ENCODE peak calls at places on chromosomes 1 and 21, in ten cellular contexts. One of them, this sample, is unnamed.

GRCh38 chr1:42913426-42914091 is 45.1 kb downstream of the SLC2A1 start:
- DNase-seq in activated gamma-delta T cell: no peak
- DNase-seq in Caki2: peak
- DNase-seq in A172: peak
- DNase-seq in iris pigment epithelial cell: peak
- DNase-seq in adipocyte: peak
- DNase-seq in kidney epithelial cell: peak
- DNase-seq in T-helper 2 cell: peak
- DNase-seq in GM12865: peak
- DNase-seq in C1 segment of cervical spinal cord: no peak
- DNase-seq in this sample: no peak

GRCh38 chr1:15952317-15953258 is 23.3 kb downstream of the ZBTB17 start:
- DNase-seq in activated gamma-delta T cell: no peak
- DNase-seq in Caki2: peak
- DNase-seq in A172: peak
- DNase-seq in iris pigment epithelial cell: peak
- DNase-seq in adipocyte: peak
- DNase-seq in kidney epithelial cell: peak
- DNase-seq in T-helper 2 cell: no peak
- DNase-seq in GM12865: no peak
- DNase-seq in C1 segment of cervical spinal cord: no peak
- DNase-seq in this sample: peak

GRCh38 chr1:51381964-51382363 is 51.6 kb upstream of the TTC39A start:
- DNase-seq in activated gamma-delta T cell: no peak
- DNase-seq in Caki2: no peak
- DNase-seq in A172: no peak
- DNase-seq in iris pigment epithelial cell: no peak
- DNase-seq in adipocyte: no peak
- DNase-seq in kidney epithelial cell: no peak
- DNase-seq in T-helper 2 cell: no peak
- DNase-seq in GM12865: no peak
- DNase-seq in C1 segment of cervical spinal cord: no peak
- DNase-seq in this sample: no peak

GRCh38 chr1:53551428-53551995 is 92.3 kb downstream of the DMRTB1 start:
- DNase-seq in activated gamma-delta T cell: no peak
- DNase-seq in Caki2: no peak
- DNase-seq in A172: no peak
- DNase-seq in iris pigment epithelial cell: no peak
- DNase-seq in adipocyte: no peak
- DNase-seq in kidney epithelial cell: no peak
- DNase-seq in T-helper 2 cell: no peak
- DNase-seq in GM12865: no peak
- DNase-seq in C1 segment of cervical spinal cord: no peak
- DNase-seq in this sample: no peak

GRCh38 chr1:41734201-41734915 is 184.4 kb downstream of the HIVEP3 start:
- DNase-seq in activated gamma-delta T cell: no peak
- DNase-seq in Caki2: no peak
- DNase-seq in A172: no peak
- DNase-seq in iris pigment epithelial cell: no peak
- DNase-seq in adipocyte: no peak
- DNase-seq in kidney epithelial cell: no peak
- DNase-seq in T-helper 2 cell: no peak
- DNase-seq in GM12865: no peak
- DNase-seq in C1 segment of cervical spinal cord: no peak
- DNase-seq in this sample: no peak

GRCh38 chr1:228740543-228740942 is 5.3 kb downstream of the RHOU start:
- DNase-seq in activated gamma-delta T cell: no peak
- DNase-seq in Caki2: no peak
- DNase-seq in A172: no peak
- DNase-seq in iris pigment epithelial cell: no peak
- DNase-seq in adipocyte: no peak
- DNase-seq in kidney epithelial cell: no peak
- DNase-seq in T-helper 2 cell: no peak
- DNase-seq in GM12865: no peak
- DNase-seq in C1 segment of cervical spinal cord: no peak
- DNase-seq in this sample: no peak

GRCh38 chr1:234978397-234979291 is 150.0 kb downstream of the TOMM20 start:
- DNase-seq in activated gamma-delta T cell: no peak
- DNase-seq in Caki2: peak
- DNase-seq in A172: peak
- DNase-seq in iris pigment epithelial cell: peak
- DNase-seq in adipocyte: peak
- DNase-seq in kidney epithelial cell: no peak
- DNase-seq in T-helper 2 cell: peak
- DNase-seq in GM12865: peak
- DNase-seq in C1 segment of cervical spinal cord: peak
- DNase-seq in this sample: peak

GRCh38 chr21:45861156-45861870 is 120.3 kb upstream of the COL6A1 start:
- DNase-seq in activated gamma-delta T cell: no peak
- DNase-seq in Caki2: no peak
- DNase-seq in A172: no peak
- DNase-seq in iris pigment epithelial cell: no peak
- DNase-seq in adipocyte: no peak
- DNase-seq in kidney epithelial cell: no peak
- DNase-seq in T-helper 2 cell: no peak
- DNase-seq in GM12865: no peak
- DNase-seq in C1 segment of cervical spinal cord: no peak
- DNase-seq in this sample: no peak

GRCh38 chr1:223144914-223145313 is 1.9 kb upstream of the TLR5 start:
- DNase-seq in activated gamma-delta T cell: no peak
- DNase-seq in Caki2: no peak
- DNase-seq in A172: no peak
- DNase-seq in iris pigment epithelial cell: no peak
- DNase-seq in adipocyte: no peak
- DNase-seq in kidney epithelial cell: no peak
- DNase-seq in T-helper 2 cell: no peak
- DNase-seq in GM12865: no peak
- DNase-seq in C1 segment of cervical spinal cord: no peak
- DNase-seq in this sample: no peak

GRCh38 chr1:183841550-183841949 is 36.6 kb downstream of the RGL1 start:
- DNase-seq in activated gamma-delta T cell: no peak
- DNase-seq in Caki2: no peak
- DNase-seq in A172: no peak
- DNase-seq in iris pigment epithelial cell: peak
- DNase-seq in adipocyte: peak
- DNase-seq in kidney epithelial cell: no peak
- DNase-seq in T-helper 2 cell: no peak
- DNase-seq in GM12865: peak
- DNase-seq in C1 segment of cervical spinal cord: no peak
- DNase-seq in this sample: no peak

GRCh38 chr1:169456029-169456428 is 28.8 kb upstream of the CCDC181 start:
- DNase-seq in activated gamma-delta T cell: no peak
- DNase-seq in Caki2: no peak
- DNase-seq in A172: no peak
- DNase-seq in iris pigment epithelial cell: no peak
- DNase-seq in adipocyte: no peak
- DNase-seq in kidney epithelial cell: no peak
- DNase-seq in T-helper 2 cell: no peak
- DNase-seq in GM12865: no peak
- DNase-seq in C1 segment of cervical spinal cord: no peak
- DNase-seq in this sample: no peak

GRCh38 chr1:58401991-58402390 is 144.5 kb downstream of the OMA1 start:
- DNase-seq in activated gamma-delta T cell: no peak
- DNase-seq in Caki2: no peak
- DNase-seq in A172: no peak
- DNase-seq in iris pigment epithelial cell: peak
- DNase-seq in adipocyte: no peak
- DNase-seq in kidney epithelial cell: no peak
- DNase-seq in T-helper 2 cell: no peak
- DNase-seq in GM12865: no peak
- DNase-seq in C1 segment of cervical spinal cord: no peak
- DNase-seq in this sample: no peak

GRCh38 chr21:29300547-29301138 is 1.9 kb downstream of the BACH1 start:
- DNase-seq in activated gamma-delta T cell: no peak
- DNase-seq in Caki2: no peak
- DNase-seq in A172: no peak
- DNase-seq in iris pigment epithelial cell: peak
- DNase-seq in adipocyte: no peak
- DNase-seq in kidney epithelial cell: no peak
- DNase-seq in T-helper 2 cell: no peak
- DNase-seq in GM12865: peak
- DNase-seq in C1 segment of cervical spinal cord: no peak
- DNase-seq in this sample: no peak

GRCh38 chr1:209202826-209203439 is 380.6 kb upstream of the CAMK1G start:
- DNase-seq in activated gamma-delta T cell: no peak
- DNase-seq in Caki2: peak
- DNase-seq in A172: peak
- DNase-seq in iris pigment epithelial cell: peak
- DNase-seq in adipocyte: peak
- DNase-seq in kidney epithelial cell: peak
- DNase-seq in T-helper 2 cell: no peak
- DNase-seq in GM12865: peak
- DNase-seq in C1 segment of cervical spinal cord: no peak
- DNase-seq in this sample: no peak

GRCh38 chr1:234919061-234919755 is 209.4 kb downstream of the TOMM20 start:
- DNase-seq in activated gamma-delta T cell: no peak
- DNase-seq in Caki2: no peak
- DNase-seq in A172: no peak
- DNase-seq in iris pigment epithelial cell: no peak
- DNase-seq in adipocyte: no peak
- DNase-seq in kidney epithelial cell: no peak
- DNase-seq in T-helper 2 cell: no peak
- DNase-seq in GM12865: no peak
- DNase-seq in C1 segment of cervical spinal cord: no peak
- DNase-seq in this sample: peak

GRCh38 chr1:44515416-44515815 is 110.4 kb downstream of the RNF220 start:
- DNase-seq in activated gamma-delta T cell: no peak
- DNase-seq in Caki2: no peak
- DNase-seq in A172: peak
- DNase-seq in iris pigment epithelial cell: no peak
- DNase-seq in adipocyte: peak
- DNase-seq in kidney epithelial cell: no peak
- DNase-seq in T-helper 2 cell: no peak
- DNase-seq in GM12865: no peak
- DNase-seq in C1 segment of cervical spinal cord: no peak
- DNase-seq in this sample: no peak

GRCh38 chr1:88612783-88613182 is 71.3 kb upstream of the PKN2 start:
- DNase-seq in activated gamma-delta T cell: no peak
- DNase-seq in Caki2: peak
- DNase-seq in A172: no peak
- DNase-seq in iris pigment epithelial cell: no peak
- DNase-seq in adipocyte: no peak
- DNase-seq in kidney epithelial cell: peak
- DNase-seq in T-helper 2 cell: no peak
- DNase-seq in GM12865: no peak
- DNase-seq in C1 segment of cervical spinal cord: no peak
- DNase-seq in this sample: no peak

GRCh38 chr1:82625562-82625961 is 824.8 kb downstream of the ADGRL2 start:
- DNase-seq in activated gamma-delta T cell: no peak
- DNase-seq in Caki2: peak
- DNase-seq in A172: no peak
- DNase-seq in iris pigment epithelial cell: no peak
- DNase-seq in adipocyte: no peak
- DNase-seq in kidney epithelial cell: no peak
- DNase-seq in T-helper 2 cell: no peak
- DNase-seq in GM12865: no peak
- DNase-seq in C1 segment of cervical spinal cord: no peak
- DNase-seq in this sample: no peak

GRCh38 chr1:40530735-40531380 is 579 bp upstream of the ZNF684 start:
- DNase-seq in activated gamma-delta T cell: no peak
- DNase-seq in Caki2: no peak
- DNase-seq in A172: no peak
- DNase-seq in iris pigment epithelial cell: peak
- DNase-seq in adipocyte: peak
- DNase-seq in kidney epithelial cell: no peak
- DNase-seq in T-helper 2 cell: no peak
- DNase-seq in GM12865: peak
- DNase-seq in C1 segment of cervical spinal cord: no peak
- DNase-seq in this sample: no peak

GRCh38 chr1:197908695-197909336 is 6.4 kb downstream of the C1orf53 start:
- DNase-seq in activated gamma-delta T cell: no peak
- DNase-seq in Caki2: no peak
- DNase-seq in A172: peak
- DNase-seq in iris pigment epithelial cell: no peak
- DNase-seq in adipocyte: peak
- DNase-seq in kidney epithelial cell: no peak
- DNase-seq in T-helper 2 cell: no peak
- DNase-seq in GM12865: no peak
- DNase-seq in C1 segment of cervical spinal cord: no peak
- DNase-seq in this sample: no peak

GRCh38 chr1:9671377-9672140 is 20.0 kb downstream of the PIK3CD start:
- DNase-seq in activated gamma-delta T cell: no peak
- DNase-seq in Caki2: peak
- DNase-seq in A172: peak
- DNase-seq in iris pigment epithelial cell: peak
- DNase-seq in adipocyte: no peak
- DNase-seq in kidney epithelial cell: peak
- DNase-seq in T-helper 2 cell: no peak
- DNase-seq in GM12865: no peak
- DNase-seq in C1 segment of cervical spinal cord: no peak
- DNase-seq in this sample: no peak

GRCh38 chr1:232416026-232416568 is 213.8 kb downstream of the SIPA1L2 start:
- DNase-seq in activated gamma-delta T cell: no peak
- DNase-seq in Caki2: peak
- DNase-seq in A172: peak
- DNase-seq in iris pigment epithelial cell: no peak
- DNase-seq in adipocyte: peak
- DNase-seq in kidney epithelial cell: no peak
- DNase-seq in T-helper 2 cell: no peak
- DNase-seq in GM12865: no peak
- DNase-seq in C1 segment of cervical spinal cord: no peak
- DNase-seq in this sample: no peak

This sample was measured in lower leg skin.